ENCODE peak calls at places on chromosomes 11 and 22, in five cellular contexts. G is cerebellar nuclear complex; I is brain microvascular endothelial cell; D is stimulated activated CD4-positive, alpha-beta T cell treated with anti-CD3 and anti-CD28 coated beads, Interleukin-2, amount 100 ng/mL, for 24 hours; F is testis. O is an unnamed sample.

GRCh38 chr22:22687638-22688500 is 43.5 kb downstream of the GGTLC2 start:
- DNase-seq in F (peak; percentile 78), G (peak; percentile 36), I (peak; percentile 66), D (peak; percentile 16), O (peak; percentile 67)

GRCh38 chr11:121091492-121092179 is 9.4 kb upstream of the TECTA start:
- DNase-seq in F (no peak), I (no peak), D (no peak), G (no peak), O (no peak)

GRCh38 chr11:71307811-71308645 is 55.7 kb upstream of the SHANK2 start:
- DNase-seq in I (no peak), F (no peak), G (no peak), D (no peak), O (no peak)

GRCh38 chr11:96061730-96062524 is 138.0 kb upstream of the MTMR2 start:
- DNase-seq in F (no peak), I (no peak), D (no peak), G (no peak), O (peak; percentile 66)

GRCh38 chr22:49464024-49464423 is 363.6 kb downstream of the BRD1 start:
- DNase-seq in F (no peak), G (no peak), I (no peak), D (no peak), O (no peak)

GRCh38 chr22:27409299-27409698 is 392.3 kb downstream of the MN1 start:
- DNase-seq in F (no peak), D (no peak), G (no peak), I (no peak), O (peak; percentile 30)

GRCh38 chr11:69550846-69551245 is 69.4 kb downstream of the LINC01488 start:
- DNase-seq in F (no peak), D (no peak), G (no peak), I (no peak), O (no peak)

GRCh38 chr11:87422566-87422965 is 384.8 kb downstream of the TMEM135 start:
- DNase-seq in F (no peak), I (no peak), D (no peak), G (no peak), O (no peak)

GRCh38 chr11:107102692-107103463 is 84.6 kb upstream of the GUCY1A2 start:
- DNase-seq in G (no peak), F (no peak), I (no peak), D (no peak), O (no peak)

GRCh38 chr11:10205928-10206327 is 88.1 kb downstream of the SBF2 start:
- DNase-seq in D (no peak), F (no peak), I (no peak), G (no peak), O (no peak)

GRCh38 chr22:29308148-29308790 is 1.8 kb downstream of the GAS2L1 start:
- DNase-seq in F (no peak), I (no peak), D (no peak), G (no peak), O (no peak)

GRCh38 chr11:64925536-64926449 is 1.3 kb downstream of the PPP2R5B start:
- DNase-seq in G (no peak), I (no peak), F (no peak), D (no peak), O (no peak)

GRCh38 chr22:18033204-18033998 is 9.0 kb upstream of the MICAL3 start:
- DNase-seq in G (no peak), F (no peak), D (no peak), I (no peak), O (no peak)

GRCh38 chr11:17294033-17294432 is 17.5 kb downstream of the NUCB2 start:
- DNase-seq in D (no peak), G (no peak), F (no peak), I (no peak), O (no peak)

GRCh38 chr11:126327280-126328000 is 23.6 kb downstream of the DCPS start:
- DNase-seq in G (no peak), F (no peak), D (no peak), I (no peak), O (no peak)

GRCh38 chr11:33742249-33742851 is 6.1 kb upstream of the CD59 start:
- DNase-seq in D (no peak), G (no peak), F (no peak), I (no peak), O (peak; percentile 62)

GRCh38 chr11:3096909-3097395 is 39.7 kb upstream of the CARS1 start:
- DNase-seq in F (no peak), I (no peak), D (no peak), G (no peak), O (no peak)

GRCh38 chr11:117950999-117951961 is 22.1 kb upstream of the TMPRSS13 start:
- DNase-seq in I (no peak), G (no peak), D (no peak), F (no peak), O (no peak)

GRCh38 chr11:2301631-2302272 is at the start of the genes C11orf21 and TSPAN32:
- DNase-seq in I (no peak), F (peak; percentile 30), D (peak; percentile 66), G (no peak), O (no peak)

GRCh38 chr22:50418624-50419023 is 56.2 kb downstream of the SBF1 start:
- DNase-seq in D (no peak), F (no peak), I (no peak), G (no peak), O (no peak)